ENCODE peak calls at places on chromosomes 5 and 9, in six cellular contexts. U is activated CD8-positive, alpha-beta T cell treated with anti-CD3 and anti-CD28 coated beads for 36 hours; P is tibial nerve; Y is breast epithelium; I is neural progenitor cell; K is progenitor cell of endocrine pancreas. W is an unnamed sample.

GRCh38 chr5:109256486-109256885 is 153.3 kb downstream of the PJA2 start:
- DNase-seq in U (no peak), P (no peak), Y (no peak), I (no peak), K (no peak), W (no peak)

GRCh38 chr9:133924453-133924852 is 67.7 kb downstream of the VAV2 start:
- DNase-seq in U (no peak), P (no peak), Y (no peak), I (no peak), K (no peak), W (no peak)

GRCh38 chr5:124887223-124887622 is 140.8 kb upstream of the ZNF608 start:
- DNase-seq in U (no peak), P (no peak), Y (no peak), I (peak; percentile 18), K (no peak), W (no peak)

GRCh38 chr5:102919211-102919610 is 164.1 kb downstream of the PAM start:
- DNase-seq in U (no peak), P (no peak), Y (no peak), I (no peak), K (no peak), W (no peak)

GRCh38 chr9:92650839-92651621 is 18.9 kb downstream of the IPPK start:
- DNase-seq in U (no peak), P (no peak), Y (no peak), I (no peak), K (no peak), W (no peak)

GRCh38 chr5:120252839-120253238 is 211.3 kb upstream of the PRR16 start:
- DNase-seq in U (no peak), P (no peak), Y (no peak), I (no peak), K (no peak), W (no peak)

GRCh38 chr5:40401281-40401680 is 278.4 kb upstream of the PTGER4 start:
- DNase-seq in U (peak; percentile 27), P (no peak), Y (no peak), I (no peak), K (no peak), W (no peak)

GRCh38 chr5:179759961-179760541 is 27.4 kb downstream of the MAML1 start:
- DNase-seq in U (peak; percentile 37), P (no peak), Y (no peak), I (no peak), K (no peak), W (no peak)

GRCh38 chr9:92377904-92378303 is 26.5 kb downstream of the OGN start:
- DNase-seq in U (no peak), P (no peak), Y (no peak), I (no peak), K (no peak), W (no peak)

GRCh38 chr5:180830253-180831138 is 27.9 kb upstream of the MGAT1 start:
- DNase-seq in U (peak; percentile 83), P (peak; percentile 41), Y (peak; percentile 62), I (no peak), K (no peak), W (no peak)

GRCh38 chr5:88524941-88525340 is 256.3 kb upstream of the TMEM161B start:
- DNase-seq in U (no peak), P (no peak), Y (no peak), I (no peak), K (no peak), W (no peak)

GRCh38 chr5:171450423-171451246 is 31.2 kb downstream of the FGF18 start:
- DNase-seq in U (peak; percentile 52), P (no peak), Y (no peak), I (peak; percentile 69), K (no peak), W (peak; percentile 61)

GRCh38 chr9:129561594-129562281 is 59.2 kb downstream of the C9orf50 start:
- DNase-seq in U (no peak), P (no peak), Y (no peak), I (peak; percentile 56), K (no peak), W (no peak)

GRCh38 chr9:3007331-3007730 is 163.4 kb upstream of the PUM3 start:
- DNase-seq in U (no peak), P (no peak), Y (peak; percentile 19), I (no peak), K (no peak), W (no peak)

GRCh38 chr9:107870221-107870620 is 380.7 kb upstream of the KLF4 start:
- DNase-seq in U (no peak), P (no peak), Y (no peak), I (no peak), K (no peak), W (no peak)

GRCh38 chr9:107874137-107874536 is 384.6 kb upstream of the KLF4 start:
- DNase-seq in U (no peak), P (no peak), Y (no peak), I (no peak), K (no peak), W (no peak)

GRCh38 chr9:107870927-107871720 is 381.6 kb upstream of the KLF4 start:
- DNase-seq in U (no peak), P (no peak), Y (no peak), I (no peak), K (no peak), W (no peak)

GRCh38 chr9:107874591-107875374 is 385.2 kb upstream of the KLF4 start:
- DNase-seq in U (no peak), P (no peak), Y (no peak), I (no peak), K (no peak), W (no peak)

DNA sequence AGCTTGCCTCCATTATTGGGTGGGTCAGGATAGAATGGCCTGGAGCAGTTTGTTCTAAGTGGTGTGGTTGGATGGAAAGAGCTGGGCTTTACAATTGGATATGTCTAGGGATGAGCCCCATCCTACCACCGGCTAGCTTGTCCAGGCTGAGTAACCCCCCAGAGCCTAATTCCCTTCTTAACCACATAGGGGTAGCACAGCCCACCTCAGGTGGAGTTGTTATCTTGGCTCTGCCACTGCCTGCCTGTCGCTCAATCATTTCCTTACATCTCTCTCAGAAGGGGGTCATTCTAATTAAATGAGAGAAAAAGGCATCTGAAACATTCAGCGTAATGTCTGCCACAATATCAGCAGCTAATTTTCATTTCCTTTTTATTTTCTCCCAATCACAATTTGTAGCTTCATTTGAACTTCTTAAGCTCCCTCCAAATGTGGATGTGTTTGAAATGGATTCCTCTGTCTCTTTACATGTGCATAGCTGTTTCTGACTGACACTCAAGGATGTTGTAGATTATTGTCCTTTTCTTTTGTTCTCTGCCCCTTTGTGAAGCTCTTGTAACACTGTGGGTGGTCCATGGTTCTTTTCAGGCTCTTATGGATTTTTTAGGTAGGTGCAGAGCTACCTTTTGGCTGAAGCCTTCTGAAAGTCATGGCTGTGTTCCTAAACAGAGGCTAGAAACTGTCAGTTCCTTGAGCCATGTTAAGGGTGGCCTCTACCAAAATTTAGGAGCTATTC is 383.1 kb upstream of the KLF4 start:
- DNase-seq in U (no peak), P (no peak), Y (no peak), I (peak; percentile 61), K (no peak), W (no peak)
- TF ChIP-seq CTCF in U (no peak), P (no peak), Y (no peak), I (peak; percentile 33), K (no peak), W (no peak)

DNA sequence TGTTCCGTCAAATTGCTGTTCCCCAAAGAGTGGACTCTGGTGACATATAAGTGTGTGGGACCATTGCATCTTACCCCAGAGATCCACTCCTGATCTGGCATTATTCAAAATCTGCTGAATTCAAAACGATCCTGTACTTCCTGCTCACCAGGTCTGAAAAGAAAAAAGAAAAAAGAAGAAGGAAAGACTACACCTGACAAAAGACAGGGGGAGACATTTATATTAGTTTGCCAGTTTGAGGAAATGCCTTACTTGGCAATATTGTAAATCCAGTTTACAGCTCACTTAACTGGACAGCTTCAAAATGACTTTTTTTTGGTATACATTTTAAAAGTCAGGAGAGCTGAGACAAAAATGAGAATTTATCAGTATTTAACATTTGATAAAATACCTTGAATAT is 15.0 kb upstream of the GRHPR start:
- DNase-seq in U (no peak), P (no peak), Y (no peak), I (no peak), K (no peak), W (no peak)
- TF ChIP-seq CTCF in U (peak; percentile 24), P (no peak), Y (no peak), I (peak; percentile 35), K (peak; percentile 32), W (peak; percentile 38)

GRCh38 chr5:72268260-72268659 is 51.8 kb downstream of the MRPS27 start:
- DNase-seq in U (no peak), P (no peak), Y (no peak), I (no peak), K (no peak), W (no peak)
- TF ChIP-seq CTCF in U (no peak), P (no peak), Y (no peak), I (no peak), K (no peak), W (no peak)

GRCh38 chr5:91636351-91636750 is 253.2 kb upstream of the ARRDC3 start:
- DNase-seq in U (no peak), P (no peak), Y (no peak), I (peak; percentile 15), K (no peak), W (no peak)
- TF ChIP-seq CTCF in U (no peak), P (no peak), Y (no peak), I (peak; percentile 37), K (peak; percentile 17), W (no peak)

GRCh38 chr5:177455036-177455660 is 8.5 kb downstream of the PRR7 start:
- DNase-seq in U (peak; percentile 95), P (no peak), Y (no peak), I (peak; percentile 94), K (peak; percentile 94), W (peak; percentile 82)
- TF ChIP-seq CTCF in U (peak; percentile 93), P (peak; percentile 56), Y (peak; percentile 68), I (peak; percentile 76), K (peak; percentile 87), W (peak; percentile 75)

GRCh38 chr5:139354186-139354585 is 12.5 kb downstream of the PAIP2 start:
- DNase-seq in U (no peak), P (no peak), Y (no peak), I (no peak), K (no peak), W (no peak)
- TF ChIP-seq CTCF in U (no peak), P (no peak), Y (no peak), I (no peak), K (no peak), W (no peak)

GRCh38 chr9:35380016-35380415 is 109.9 kb upstream of the RUSC2 start:
- DNase-seq in U (no peak), P (no peak), Y (no peak), I (no peak), K (no peak), W (no peak)

GRCh38 chr9:35380619-35381018 is 109.3 kb upstream of the RUSC2 start:
- DNase-seq in U (no peak), P (no peak), Y (no peak), I (no peak), K (no peak), W (no peak)

GRCh38 chr9:35385042-35385441 is 104.9 kb upstream of the RUSC2 start:
- DNase-seq in U (no peak), P (no peak), Y (no peak), I (peak; percentile 38), K (no peak), W (no peak)
- TF ChIP-seq CTCF in U (no peak), P (no peak), Y (peak; percentile 24), I (peak; percentile 47), K (no peak), W (no peak)

GRCh38 chr5:159975462-159976019 is 33.4 kb upstream of the TTC1 start:
- DNase-seq in U (no peak), P (no peak), Y (no peak), I (no peak), K (no peak), W (no peak)
- TF ChIP-seq CTCF in U (no peak), P (no peak), Y (no peak), I (peak; percentile 14), K (peak; percentile 5), W (no peak)